ENCODE peak calls at places on chromosomes 11 and 22, in nine cellular contexts. P is right atrium auricular region; K is MCF 10A; V is stomach; I is psoas muscle; N is activated CD8-positive, alpha-beta T cell treated with anti-CD3 and anti-CD28 coated beads for 36 hours; A is Peyer's patch; D is sigmoid colon; H is lower leg skin. O is an unnamed sample.

GRCh38 chr11:64237484-64237951 is 3.1 kb downstream of the VEGFB start:
- DNase-seq in P (no peak), K (no peak), V (peak; percentile 95), I (no peak), N (no peak), A (peak; percentile 85), D (no peak), H (no peak), O (no peak)

GRCh38 chr11:27307232-27307631 is 55.8 kb downstream of the CCDC34 start:
- DNase-seq in P (no peak), K (no peak), V (no peak), I (no peak), N (no peak), A (no peak), D (no peak), H (no peak), O (no peak)

GRCh38 chr11:71334191-71334590 is 81.8 kb upstream of the SHANK2 start:
- DNase-seq in P (no peak), K (no peak), V (no peak), I (no peak), N (no peak), A (no peak), D (peak; percentile 41), H (peak; percentile 79), O (no peak)

GRCh38 chr11:19441752-19442553 is 201.2 kb upstream of the E2F8 start:
- DNase-seq in P (peak; percentile 88), K (peak; percentile 94), V (peak; percentile 74), I (peak; percentile 51), N (peak; percentile 84), A (no peak), D (no peak), H (no peak), O (no peak)

GRCh38 chr11:47256374-47256773 is 1.4 kb upstream of the NR1H3 start:
- DNase-seq in P (no peak), K (no peak), V (no peak), I (no peak), N (no peak), A (no peak), D (no peak), H (no peak), O (no peak)

GRCh38 chr11:70073881-70074371 is 4.2 kb upstream of the ANO1 start:
- DNase-seq in P (peak; percentile 77), K (no peak), V (no peak), I (no peak), N (peak; percentile 48), A (no peak), D (peak; percentile 44), H (peak; percentile 74), O (no peak)

GRCh38 chr11:75527938-75528845 is 2.5 kb upstream of the GDPD5 start:
- DNase-seq in P (no peak), K (no peak), V (no peak), I (no peak), N (no peak), A (no peak), D (no peak), H (no peak), O (no peak)

GRCh38 chr11:120985718-120986569 is 38.0 kb upstream of the TBCEL start:
- DNase-seq in P (no peak), K (peak; percentile 49), V (peak; percentile 58), I (peak; percentile 48), N (peak; percentile 35), A (peak; percentile 71), D (peak; percentile 69), H (no peak), O (peak; percentile 67)

GRCh38 chr11:74011360-74012071 is 2.6 kb upstream of the UCP3 start:
- DNase-seq in P (no peak), K (no peak), V (no peak), I (no peak), N (peak; percentile 76), A (no peak), D (peak; percentile 62), H (peak; percentile 66), O (no peak)

GRCh38 chr11:101563166-101563565 is 20.6 kb downstream of the TRPC6 start:
- DNase-seq in P (no peak), K (no peak), V (no peak), I (no peak), N (no peak), A (no peak), D (no peak), H (no peak), O (no peak)

GRCh38 chr22:43011079-43011478 is 3.9 kb downstream of the PACSIN2 start:
- DNase-seq in P (no peak), K (no peak), V (peak; percentile 57), I (no peak), N (no peak), A (no peak), D (no peak), H (no peak), O (no peak)
- TF ChIP-seq CTCF in P (no peak), K (no peak), V (no peak), I (no peak), N (no peak), A (no peak), D (no peak), H (no peak), O (no peak)

GRCh38 chr11:130673698-130674097 is 225.3 kb downstream of the ADAMTS15 start:
- DNase-seq in P (no peak), K (peak; percentile 6), V (no peak), I (no peak), N (no peak), A (no peak), D (no peak), H (no peak), O (no peak)

GRCh38 chr11:130672911-130673310 is 224.5 kb downstream of the ADAMTS15 start:
- DNase-seq in P (no peak), K (no peak), V (no peak), I (no peak), N (no peak), A (no peak), D (no peak), H (no peak), O (no peak)

GRCh38 chr11:130670200-130670599 is 221.8 kb downstream of the ADAMTS15 start:
- DNase-seq in P (no peak), K (no peak), V (no peak), I (no peak), N (no peak), A (no peak), D (no peak), H (no peak), O (no peak)

GRCh38 chr11:130674686-130675085 is 226.2 kb downstream of the ADAMTS15 start:
- DNase-seq in P (no peak), K (no peak), V (no peak), I (no peak), N (no peak), A (no peak), D (no peak), H (no peak), O (no peak)

GRCh38 chr11:130671801-130672700 is 223.6 kb downstream of the ADAMTS15 start:
- DNase-seq in P (peak; percentile 88), K (peak; percentile 1), V (peak; percentile 49), I (peak; percentile 54), N (no peak), A (no peak), D (peak; percentile 92), H (no peak), O (no peak)
- TF ChIP-seq CTCF in P (no peak), K (no peak), V (no peak), I (no peak), N (no peak), A (no peak), D (no peak), H (no peak), O (no peak)

GRCh38 chr11:14310696-14311095 is 48.3 kb downstream of the RRAS2 start:
- DNase-seq in P (no peak), K (no peak), V (no peak), I (no peak), N (no peak), A (no peak), D (no peak), H (no peak), O (no peak)

GRCh38 chr11:14309425-14310192 is 49.4 kb downstream of the RRAS2 start:
- DNase-seq in P (no peak), K (no peak), V (no peak), I (no peak), N (no peak), A (no peak), D (no peak), H (no peak), O (no peak)

GRCh38 chr11:14306481-14306880 is 52.5 kb downstream of the RRAS2 start:
- DNase-seq in P (no peak), K (no peak), V (no peak), I (no peak), N (no peak), A (no peak), D (no peak), H (no peak), O (no peak)

GRCh38 chr11:14308897-14309387 is 50.0 kb downstream of the RRAS2 start:
- DNase-seq in P (no peak), K (no peak), V (no peak), I (no peak), N (no peak), A (no peak), D (no peak), H (no peak), O (no peak)

DNA sequence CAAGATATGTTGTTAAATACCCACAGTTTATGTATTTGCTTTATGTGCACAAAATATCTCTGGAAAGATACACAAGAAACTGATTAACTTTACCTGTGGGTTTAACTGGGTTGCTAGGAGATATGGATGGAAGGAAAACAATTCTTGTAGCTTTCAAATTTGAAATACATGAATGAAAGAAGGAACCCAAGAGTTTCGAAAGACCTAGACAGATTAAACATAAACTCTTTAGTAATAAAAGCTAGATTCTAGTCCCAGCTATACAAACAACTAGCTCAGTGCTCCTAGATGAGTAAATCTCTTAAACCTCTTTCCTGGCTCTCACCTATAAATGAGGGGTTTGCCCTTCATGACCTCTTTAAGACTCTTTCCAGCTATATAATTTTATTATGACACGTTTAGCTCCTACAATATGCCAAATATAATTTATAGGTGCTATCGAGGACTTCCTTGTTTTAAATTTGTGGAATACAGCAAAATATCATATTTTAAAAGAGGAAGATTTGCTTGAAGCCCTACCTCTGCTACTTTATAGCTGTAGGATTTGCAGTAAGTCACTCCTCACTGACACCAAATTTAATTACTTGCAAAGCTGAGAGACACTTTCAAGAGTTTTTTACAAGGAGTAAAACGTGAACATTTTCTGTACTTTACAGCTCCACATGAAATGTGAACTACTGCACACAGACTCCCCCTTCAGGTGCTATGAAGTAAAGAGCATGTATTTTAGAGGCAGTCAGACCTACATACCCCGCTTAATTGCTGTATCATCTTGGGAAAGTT is 50.7 kb downstream of the RRAS2 start:
- DNase-seq in P (no peak), K (peak; percentile 65), V (no peak), I (no peak), N (no peak), A (no peak), D (no peak), H (no peak), O (no peak)
- TF ChIP-seq CTCF in P (peak; percentile 30), K (peak; percentile 42), V (peak; percentile 31), I (peak; percentile 56), N (peak; percentile 70), A (no peak), D (peak; percentile 30), H (no peak), O (peak; percentile 38)

DNA sequence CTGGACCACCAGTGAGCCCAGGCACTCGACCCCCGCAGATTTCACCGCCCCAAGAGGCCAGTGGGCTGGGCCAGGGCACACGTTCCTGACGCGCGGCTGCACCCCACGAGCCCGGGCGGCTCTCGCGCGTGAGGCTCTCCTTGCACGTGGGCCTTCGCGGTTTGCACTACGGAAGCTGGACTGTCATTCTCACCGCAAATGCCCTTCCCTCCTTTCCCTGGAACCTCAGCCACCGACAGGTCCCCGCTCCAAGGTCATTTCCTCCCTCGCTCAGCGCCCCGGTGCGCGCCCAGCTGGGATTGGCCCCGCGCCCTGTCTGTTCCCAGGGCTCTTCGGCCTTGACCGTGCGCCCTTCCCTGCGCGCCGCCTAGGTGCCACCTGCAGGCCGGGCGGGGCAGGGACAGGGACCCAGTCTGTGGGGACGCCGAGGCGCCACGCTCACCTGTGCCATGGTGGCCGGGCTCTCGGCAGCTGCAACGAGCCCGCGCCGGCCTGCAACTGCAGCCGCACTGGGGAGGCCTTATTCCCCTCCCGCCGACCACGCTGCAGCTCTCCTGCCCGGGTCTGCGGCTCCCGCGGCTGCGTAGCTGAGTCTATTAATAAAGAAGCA is 2.1 kb upstream of the CPT1A start:
- DNase-seq in P (no peak), K (peak; percentile 80), V (peak; percentile 95), I (peak; percentile 62), N (peak; percentile 80), A (peak; percentile 95), D (peak; percentile 84), H (peak; percentile 91), O (peak; percentile 18)
- TF ChIP-seq CTCF in P (peak; percentile 50), K (peak; percentile 55), V (peak; percentile 83), I (peak; percentile 32), N (peak; percentile 71), A (peak; percentile 71), D (peak; percentile 57), H (no peak), O (peak; percentile 39)

O was measured in endothelial cell.